ENCODE peak calls at places on chromosomes 13 and 19, in seven cellular contexts. One of them, this sample, is unnamed.
A peak's percentile ranks its signal among the peaks of the same experiment; 100 is the strongest.

GRCh38 chr13:42762251-42762650 is 19.1 kb upstream of the FAM216B start:
- DNase-seq in activated T-helper 2 cell treated with anti-CD3 and anti-CD28 coated beads, Interferon-gamma antibody, Interleukin-2, Interleukin-4, amounts not matched to agents 10 μg/mL and 5 μg/mL and 100 μg/mL, durations not matched to agents 14 hours and 24 hours and 36 hours: no peak
- DNase-seq in CD4-positive, alpha-beta T cell: no peak
- DNase-seq in heart right ventricle: no peak
- DNase-seq in RWPE1: peak; percentile 4
- DNase-seq in progenitor cell of endocrine pancreas: no peak
- DNase-seq in tibial nerve: no peak
- DNase-seq in this sample: no peak

GRCh38 chr13:101757446-101758039 is 305.1 kb downstream of the ITGBL1 start:
- DNase-seq in activated T-helper 2 cell treated with anti-CD3 and anti-CD28 coated beads, Interferon-gamma antibody, Interleukin-2, Interleukin-4, amounts not matched to agents 10 μg/mL and 5 μg/mL and 100 μg/mL, durations not matched to agents 14 hours and 24 hours and 36 hours: no peak
- DNase-seq in CD4-positive, alpha-beta T cell: no peak
- DNase-seq in heart right ventricle: no peak
- DNase-seq in RWPE1: peak; percentile 74
- DNase-seq in progenitor cell of endocrine pancreas: no peak
- DNase-seq in tibial nerve: no peak
- DNase-seq in this sample: peak; percentile 40

GRCh38 chr19:44180968-44181367 is 16.1 kb downstream of the ZNF226 start:
- DNase-seq in activated T-helper 2 cell treated with anti-CD3 and anti-CD28 coated beads, Interferon-gamma antibody, Interleukin-2, Interleukin-4, amounts not matched to agents 10 μg/mL and 5 μg/mL and 100 μg/mL, durations not matched to agents 14 hours and 24 hours and 36 hours: no peak
- DNase-seq in CD4-positive, alpha-beta T cell: no peak
- DNase-seq in heart right ventricle: no peak
- DNase-seq in RWPE1: no peak
- DNase-seq in progenitor cell of endocrine pancreas: no peak
- DNase-seq in tibial nerve: no peak
- DNase-seq in this sample: no peak

GRCh38 chr13:98446234-98446621 is 130.7 kb downstream of the STK24 start:
- DNase-seq in activated T-helper 2 cell treated with anti-CD3 and anti-CD28 coated beads, Interferon-gamma antibody, Interleukin-2, Interleukin-4, amounts not matched to agents 10 μg/mL and 5 μg/mL and 100 μg/mL, durations not matched to agents 14 hours and 24 hours and 36 hours: no peak
- DNase-seq in CD4-positive, alpha-beta T cell: no peak
- DNase-seq in heart right ventricle: no peak
- DNase-seq in RWPE1: no peak
- DNase-seq in progenitor cell of endocrine pancreas: no peak
- DNase-seq in tibial nerve: no peak
- DNase-seq in this sample: no peak

GRCh38 chr19:10430505-10431253 is 10.3 kb downstream of the PDE4A start:
- DNase-seq in activated T-helper 2 cell treated with anti-CD3 and anti-CD28 coated beads, Interferon-gamma antibody, Interleukin-2, Interleukin-4, amounts not matched to agents 10 μg/mL and 5 μg/mL and 100 μg/mL, durations not matched to agents 14 hours and 24 hours and 36 hours: no peak
- DNase-seq in CD4-positive, alpha-beta T cell: no peak
- DNase-seq in heart right ventricle: peak; percentile 79
- DNase-seq in RWPE1: no peak
- DNase-seq in progenitor cell of endocrine pancreas: no peak
- DNase-seq in tibial nerve: no peak
- DNase-seq in this sample: no peak

GRCh38 chr13:44816701-44817684 is 172.3 kb downstream of the NUFIP1 start:
- DNase-seq in activated T-helper 2 cell treated with anti-CD3 and anti-CD28 coated beads, Interferon-gamma antibody, Interleukin-2, Interleukin-4, amounts not matched to agents 10 μg/mL and 5 μg/mL and 100 μg/mL, durations not matched to agents 14 hours and 24 hours and 36 hours: no peak
- DNase-seq in CD4-positive, alpha-beta T cell: no peak
- DNase-seq in heart right ventricle: no peak
- DNase-seq in RWPE1: peak; percentile 40
- DNase-seq in progenitor cell of endocrine pancreas: no peak
- DNase-seq in tibial nerve: no peak
- DNase-seq in this sample: no peak

GRCh38 chr19:46730187-46730586 is 13.3 kb upstream of the PRKD2 start:
- DNase-seq in activated T-helper 2 cell treated with anti-CD3 and anti-CD28 coated beads, Interferon-gamma antibody, Interleukin-2, Interleukin-4, amounts not matched to agents 10 μg/mL and 5 μg/mL and 100 μg/mL, durations not matched to agents 14 hours and 24 hours and 36 hours: no peak
- DNase-seq in CD4-positive, alpha-beta T cell: no peak
- DNase-seq in heart right ventricle: no peak
- DNase-seq in RWPE1: no peak
- DNase-seq in progenitor cell of endocrine pancreas: no peak
- DNase-seq in tibial nerve: no peak
- DNase-seq in this sample: no peak

GRCh38 chr19:8515317-8515716 is 1.4 kb upstream of the ZNF414 start:
- DNase-seq in activated T-helper 2 cell treated with anti-CD3 and anti-CD28 coated beads, Interferon-gamma antibody, Interleukin-2, Interleukin-4, amounts not matched to agents 10 μg/mL and 5 μg/mL and 100 μg/mL, durations not matched to agents 14 hours and 24 hours and 36 hours: peak; percentile 77
- DNase-seq in CD4-positive, alpha-beta T cell: peak; percentile 69
- DNase-seq in heart right ventricle: no peak
- DNase-seq in RWPE1: no peak
- DNase-seq in progenitor cell of endocrine pancreas: no peak
- DNase-seq in tibial nerve: no peak
- DNase-seq in this sample: no peak

GRCh38 chr13:43204591-43204990 is 181.2 kb downstream of the DNAJC15 start:
- DNase-seq in activated T-helper 2 cell treated with anti-CD3 and anti-CD28 coated beads, Interferon-gamma antibody, Interleukin-2, Interleukin-4, amounts not matched to agents 10 μg/mL and 5 μg/mL and 100 μg/mL, durations not matched to agents 14 hours and 24 hours and 36 hours: no peak
- DNase-seq in CD4-positive, alpha-beta T cell: no peak
- DNase-seq in heart right ventricle: no peak
- DNase-seq in RWPE1: no peak
- DNase-seq in progenitor cell of endocrine pancreas: no peak
- DNase-seq in tibial nerve: no peak
- DNase-seq in this sample: no peak

GRCh38 chr19:31377736-31378135 is 28.5 kb upstream of the TSHZ3 start:
- DNase-seq in activated T-helper 2 cell treated with anti-CD3 and anti-CD28 coated beads, Interferon-gamma antibody, Interleukin-2, Interleukin-4, amounts not matched to agents 10 μg/mL and 5 μg/mL and 100 μg/mL, durations not matched to agents 14 hours and 24 hours and 36 hours: no peak
- DNase-seq in CD4-positive, alpha-beta T cell: no peak
- DNase-seq in heart right ventricle: no peak
- DNase-seq in RWPE1: no peak
- DNase-seq in progenitor cell of endocrine pancreas: no peak
- DNase-seq in tibial nerve: no peak
- DNase-seq in this sample: no peak

GRCh38 chr19:38900220-38900629 is 456 bp downstream of the NFKBIB start:
- DNase-seq in activated T-helper 2 cell treated with anti-CD3 and anti-CD28 coated beads, Interferon-gamma antibody, Interleukin-2, Interleukin-4, amounts not matched to agents 10 μg/mL and 5 μg/mL and 100 μg/mL, durations not matched to agents 14 hours and 24 hours and 36 hours: no peak
- DNase-seq in CD4-positive, alpha-beta T cell: no peak
- DNase-seq in heart right ventricle: no peak
- DNase-seq in RWPE1: peak; percentile 64
- DNase-seq in progenitor cell of endocrine pancreas: no peak
- DNase-seq in tibial nerve: no peak
- DNase-seq in this sample: peak; percentile 17

GRCh38 chr19:41427647-41428480 is 690 bp upstream of the B3GNT8 start:
- DNase-seq in activated T-helper 2 cell treated with anti-CD3 and anti-CD28 coated beads, Interferon-gamma antibody, Interleukin-2, Interleukin-4, amounts not matched to agents 10 μg/mL and 5 μg/mL and 100 μg/mL, durations not matched to agents 14 hours and 24 hours and 36 hours: peak; percentile 35
- DNase-seq in CD4-positive, alpha-beta T cell: peak; percentile 15
- DNase-seq in heart right ventricle: peak; percentile 44
- DNase-seq in RWPE1: peak; percentile 27
- DNase-seq in progenitor cell of endocrine pancreas: no peak
- DNase-seq in tibial nerve: peak; percentile 20
- DNase-seq in this sample: no peak

GRCh38 chr13:50410921-50411712 is 395.9 kb downstream of the KCNRG start:
- DNase-seq in activated T-helper 2 cell treated with anti-CD3 and anti-CD28 coated beads, Interferon-gamma antibody, Interleukin-2, Interleukin-4, amounts not matched to agents 10 μg/mL and 5 μg/mL and 100 μg/mL, durations not matched to agents 14 hours and 24 hours and 36 hours: no peak
- DNase-seq in CD4-positive, alpha-beta T cell: no peak
- DNase-seq in heart right ventricle: no peak
- DNase-seq in RWPE1: peak; percentile 88
- DNase-seq in progenitor cell of endocrine pancreas: no peak
- DNase-seq in tibial nerve: no peak
- DNase-seq in this sample: peak; percentile 90

GRCh38 chr19:56080669-56081401 is 40.3 kb downstream of the ZNF787 start:
- DNase-seq in activated T-helper 2 cell treated with anti-CD3 and anti-CD28 coated beads, Interferon-gamma antibody, Interleukin-2, Interleukin-4, amounts not matched to agents 10 μg/mL and 5 μg/mL and 100 μg/mL, durations not matched to agents 14 hours and 24 hours and 36 hours: peak; percentile 53
- DNase-seq in CD4-positive, alpha-beta T cell: peak; percentile 59
- DNase-seq in heart right ventricle: peak; percentile 86
- DNase-seq in RWPE1: peak; percentile 44
- DNase-seq in progenitor cell of endocrine pancreas: peak; percentile 67
- DNase-seq in tibial nerve: peak; percentile 75
- DNase-seq in this sample: peak; percentile 63

GRCh38 chr19:44647144-44647543 is 3.4 kb downstream of the PVR start:
- DNase-seq in activated T-helper 2 cell treated with anti-CD3 and anti-CD28 coated beads, Interferon-gamma antibody, Interleukin-2, Interleukin-4, amounts not matched to agents 10 μg/mL and 5 μg/mL and 100 μg/mL, durations not matched to agents 14 hours and 24 hours and 36 hours: no peak
- DNase-seq in CD4-positive, alpha-beta T cell: no peak
- DNase-seq in heart right ventricle: peak; percentile 22
- DNase-seq in RWPE1: no peak
- DNase-seq in progenitor cell of endocrine pancreas: no peak
- DNase-seq in tibial nerve: no peak
- DNase-seq in this sample: no peak

GRCh38 chr13:66635526-66635925 is 594.6 kb downstream of the PCDH9 start:
- DNase-seq in activated T-helper 2 cell treated with anti-CD3 and anti-CD28 coated beads, Interferon-gamma antibody, Interleukin-2, Interleukin-4, amounts not matched to agents 10 μg/mL and 5 μg/mL and 100 μg/mL, durations not matched to agents 14 hours and 24 hours and 36 hours: no peak
- DNase-seq in CD4-positive, alpha-beta T cell: no peak
- DNase-seq in heart right ventricle: no peak
- DNase-seq in RWPE1: peak; percentile 63
- DNase-seq in progenitor cell of endocrine pancreas: no peak
- DNase-seq in tibial nerve: no peak
- DNase-seq in this sample: peak; percentile 43

GRCh38 chr19:33731886-33732285 is 64.8 kb upstream of the KCTD15 start:
- DNase-seq in activated T-helper 2 cell treated with anti-CD3 and anti-CD28 coated beads, Interferon-gamma antibody, Interleukin-2, Interleukin-4, amounts not matched to agents 10 μg/mL and 5 μg/mL and 100 μg/mL, durations not matched to agents 14 hours and 24 hours and 36 hours: no peak
- DNase-seq in CD4-positive, alpha-beta T cell: no peak
- DNase-seq in heart right ventricle: no peak
- DNase-seq in RWPE1: no peak
- DNase-seq in progenitor cell of endocrine pancreas: no peak
- DNase-seq in tibial nerve: no peak
- DNase-seq in this sample: no peak

GRCh38 chr19:52533901-52534300 is 6.4 kb downstream of the ZNF808 start:
- DNase-seq in activated T-helper 2 cell treated with anti-CD3 and anti-CD28 coated beads, Interferon-gamma antibody, Interleukin-2, Interleukin-4, amounts not matched to agents 10 μg/mL and 5 μg/mL and 100 μg/mL, durations not matched to agents 14 hours and 24 hours and 36 hours: no peak
- DNase-seq in CD4-positive, alpha-beta T cell: no peak
- DNase-seq in heart right ventricle: peak; percentile 17
- DNase-seq in RWPE1: no peak
- DNase-seq in progenitor cell of endocrine pancreas: no peak
- DNase-seq in tibial nerve: no peak
- DNase-seq in this sample: no peak

GRCh38 chr13:106349080-106349841 is 186.2 kb downstream of the EFNB2 start:
- DNase-seq in activated T-helper 2 cell treated with anti-CD3 and anti-CD28 coated beads, Interferon-gamma antibody, Interleukin-2, Interleukin-4, amounts not matched to agents 10 μg/mL and 5 μg/mL and 100 μg/mL, durations not matched to agents 14 hours and 24 hours and 36 hours: no peak
- DNase-seq in CD4-positive, alpha-beta T cell: no peak
- DNase-seq in heart right ventricle: peak; percentile 18
- DNase-seq in RWPE1: peak; percentile 42
- DNase-seq in progenitor cell of endocrine pancreas: peak; percentile 14
- DNase-seq in tibial nerve: no peak
- DNase-seq in this sample: no peak

GRCh38 chr13:25677956-25678355 is 306.2 kb downstream of the ATP8A2 start:
- DNase-seq in activated T-helper 2 cell treated with anti-CD3 and anti-CD28 coated beads, Interferon-gamma antibody, Interleukin-2, Interleukin-4, amounts not matched to agents 10 μg/mL and 5 μg/mL and 100 μg/mL, durations not matched to agents 14 hours and 24 hours and 36 hours: no peak
- DNase-seq in CD4-positive, alpha-beta T cell: no peak
- DNase-seq in heart right ventricle: no peak
- DNase-seq in RWPE1: no peak
- DNase-seq in progenitor cell of endocrine pancreas: no peak
- DNase-seq in tibial nerve: no peak
- DNase-seq in this sample: no peak

GRCh38 chr19:5186293-5187050 is 154.1 kb downstream of the PTPRS start:
- DNase-seq in activated T-helper 2 cell treated with anti-CD3 and anti-CD28 coated beads, Interferon-gamma antibody, Interleukin-2, Interleukin-4, amounts not matched to agents 10 μg/mL and 5 μg/mL and 100 μg/mL, durations not matched to agents 14 hours and 24 hours and 36 hours: no peak
- DNase-seq in CD4-positive, alpha-beta T cell: no peak
- DNase-seq in heart right ventricle: no peak
- DNase-seq in RWPE1: no peak
- DNase-seq in progenitor cell of endocrine pancreas: no peak
- DNase-seq in tibial nerve: no peak
- DNase-seq in this sample: no peak

GRCh38 chr19:11203194-11204075 is 6.1 kb upstream of the KANK2 start:
- DNase-seq in activated T-helper 2 cell treated with anti-CD3 and anti-CD28 coated beads, Interferon-gamma antibody, Interleukin-2, Interleukin-4, amounts not matched to agents 10 μg/mL and 5 μg/mL and 100 μg/mL, durations not matched to agents 14 hours and 24 hours and 36 hours: no peak
- DNase-seq in CD4-positive, alpha-beta T cell: peak; percentile 26
- DNase-seq in heart right ventricle: peak; percentile 81
- DNase-seq in RWPE1: peak; percentile 58
- DNase-seq in progenitor cell of endocrine pancreas: peak; percentile 53
- DNase-seq in tibial nerve: peak; percentile 76
- DNase-seq in this sample: peak; percentile 51

GRCh38 chr13:111901301-111901905 is 165.5 kb upstream of the SOX1 start:
- DNase-seq in activated T-helper 2 cell treated with anti-CD3 and anti-CD28 coated beads, Interferon-gamma antibody, Interleukin-2, Interleukin-4, amounts not matched to agents 10 μg/mL and 5 μg/mL and 100 μg/mL, durations not matched to agents 14 hours and 24 hours and 36 hours: no peak
- DNase-seq in CD4-positive, alpha-beta T cell: no peak
- DNase-seq in heart right ventricle: no peak
- DNase-seq in RWPE1: no peak
- DNase-seq in progenitor cell of endocrine pancreas: no peak
- DNase-seq in tibial nerve: no peak
- DNase-seq in this sample: no peak

GRCh38 chr19:16829822-16830289 is 658 bp downstream of the SIN3B start:
- DNase-seq in activated T-helper 2 cell treated with anti-CD3 and anti-CD28 coated beads, Interferon-gamma antibody, Interleukin-2, Interleukin-4, amounts not matched to agents 10 μg/mL and 5 μg/mL and 100 μg/mL, durations not matched to agents 14 hours and 24 hours and 36 hours: no peak
- DNase-seq in CD4-positive, alpha-beta T cell: no peak
- DNase-seq in heart right ventricle: no peak
- DNase-seq in RWPE1: peak; percentile 28
- DNase-seq in progenitor cell of endocrine pancreas: no peak
- DNase-seq in tibial nerve: no peak
- DNase-seq in this sample: no peak

GRCh38 chr13:113393572-113394503 is 29.9 kb upstream of the GRTP1 start:
- DNase-seq in activated T-helper 2 cell treated with anti-CD3 and anti-CD28 coated beads, Interferon-gamma antibody, Interleukin-2, Interleukin-4, amounts not matched to agents 10 μg/mL and 5 μg/mL and 100 μg/mL, durations not matched to agents 14 hours and 24 hours and 36 hours: peak; percentile 77
- DNase-seq in CD4-positive, alpha-beta T cell: peak; percentile 83
- DNase-seq in heart right ventricle: peak; percentile 84
- DNase-seq in RWPE1: peak; percentile 78
- DNase-seq in progenitor cell of endocrine pancreas: peak; percentile 82
- DNase-seq in tibial nerve: peak; percentile 63
- DNase-seq in this sample: peak; percentile 51

GRCh38 chr13:105139380-105140285 is 1395.8 kb downstream of the EFNB2 start:
- DNase-seq in activated T-helper 2 cell treated with anti-CD3 and anti-CD28 coated beads, Interferon-gamma antibody, Interleukin-2, Interleukin-4, amounts not matched to agents 10 μg/mL and 5 μg/mL and 100 μg/mL, durations not matched to agents 14 hours and 24 hours and 36 hours: peak; percentile 64
- DNase-seq in CD4-positive, alpha-beta T cell: peak; percentile 57
- DNase-seq in heart right ventricle: peak; percentile 21
- DNase-seq in RWPE1: no peak
- DNase-seq in progenitor cell of endocrine pancreas: no peak
- DNase-seq in tibial nerve: peak; percentile 8
- DNase-seq in this sample: peak; percentile 50

GRCh38 chr19:38095411-38096308 is 128.4 kb downstream of the DPF1 start:
- DNase-seq in activated T-helper 2 cell treated with anti-CD3 and anti-CD28 coated beads, Interferon-gamma antibody, Interleukin-2, Interleukin-4, amounts not matched to agents 10 μg/mL and 5 μg/mL and 100 μg/mL, durations not matched to agents 14 hours and 24 hours and 36 hours: peak; percentile 39
- DNase-seq in CD4-positive, alpha-beta T cell: peak; percentile 55
- DNase-seq in heart right ventricle: peak; percentile 59
- DNase-seq in RWPE1: peak; percentile 54
- DNase-seq in progenitor cell of endocrine pancreas: peak; percentile 39
- DNase-seq in tibial nerve: peak; percentile 73
- DNase-seq in this sample: peak; percentile 47

GRCh38 chr13:87557788-87558187 is 113.4 kb upstream of the SLITRK5 start:
- DNase-seq in activated T-helper 2 cell treated with anti-CD3 and anti-CD28 coated beads, Interferon-gamma antibody, Interleukin-2, Interleukin-4, amounts not matched to agents 10 μg/mL and 5 μg/mL and 100 μg/mL, durations not matched to agents 14 hours and 24 hours and 36 hours: no peak
- DNase-seq in CD4-positive, alpha-beta T cell: no peak
- DNase-seq in heart right ventricle: no peak
- DNase-seq in RWPE1: no peak
- DNase-seq in progenitor cell of endocrine pancreas: no peak
- DNase-seq in tibial nerve: no peak
- DNase-seq in this sample: no peak

GRCh38 chr13:80340643-80341097 is 256 bp downstream of the SPRY2 start:
- DNase-seq in activated T-helper 2 cell treated with anti-CD3 and anti-CD28 coated beads, Interferon-gamma antibody, Interleukin-2, Interleukin-4, amounts not matched to agents 10 μg/mL and 5 μg/mL and 100 μg/mL, durations not matched to agents 14 hours and 24 hours and 36 hours: no peak
- DNase-seq in CD4-positive, alpha-beta T cell: no peak
- DNase-seq in heart right ventricle: no peak
- DNase-seq in RWPE1: peak; percentile 11
- DNase-seq in progenitor cell of endocrine pancreas: no peak
- DNase-seq in tibial nerve: peak; percentile 39
- DNase-seq in this sample: no peak

GRCh38 chr13:31409678-31410356 is 210.0 kb downstream of the B3GLCT start:
- DNase-seq in activated T-helper 2 cell treated with anti-CD3 and anti-CD28 coated beads, Interferon-gamma antibody, Interleukin-2, Interleukin-4, amounts not matched to agents 10 μg/mL and 5 μg/mL and 100 μg/mL, durations not matched to agents 14 hours and 24 hours and 36 hours: no peak
- DNase-seq in CD4-positive, alpha-beta T cell: no peak
- DNase-seq in heart right ventricle: no peak
- DNase-seq in RWPE1: no peak
- DNase-seq in progenitor cell of endocrine pancreas: no peak
- DNase-seq in tibial nerve: no peak
- DNase-seq in this sample: no peak

GRCh38 chr13:113981611-113982295 is 7.9 kb upstream of the C13orf46 start:
- DNase-seq in activated T-helper 2 cell treated with anti-CD3 and anti-CD28 coated beads, Interferon-gamma antibody, Interleukin-2, Interleukin-4, amounts not matched to agents 10 μg/mL and 5 μg/mL and 100 μg/mL, durations not matched to agents 14 hours and 24 hours and 36 hours: no peak
- DNase-seq in CD4-positive, alpha-beta T cell: no peak
- DNase-seq in heart right ventricle: no peak
- DNase-seq in RWPE1: no peak
- DNase-seq in progenitor cell of endocrine pancreas: no peak
- DNase-seq in tibial nerve: no peak
- DNase-seq in this sample: no peak

GRCh38 chr19:27777726-27778125 is 1435.2 kb downstream of the UQCRFS1 start:
- DNase-seq in activated T-helper 2 cell treated with anti-CD3 and anti-CD28 coated beads, Interferon-gamma antibody, Interleukin-2, Interleukin-4, amounts not matched to agents 10 μg/mL and 5 μg/mL and 100 μg/mL, durations not matched to agents 14 hours and 24 hours and 36 hours: no peak
- DNase-seq in CD4-positive, alpha-beta T cell: no peak
- DNase-seq in heart right ventricle: no peak
- DNase-seq in RWPE1: no peak
- DNase-seq in progenitor cell of endocrine pancreas: no peak
- DNase-seq in tibial nerve: no peak
- DNase-seq in this sample: no peak

GRCh38 chr19:41351339-41352245 is 2.1 kb downstream of the TGFB1 start:
- DNase-seq in activated T-helper 2 cell treated with anti-CD3 and anti-CD28 coated beads, Interferon-gamma antibody, Interleukin-2, Interleukin-4, amounts not matched to agents 10 μg/mL and 5 μg/mL and 100 μg/mL, durations not matched to agents 14 hours and 24 hours and 36 hours: peak; percentile 75
- DNase-seq in CD4-positive, alpha-beta T cell: peak; percentile 74
- DNase-seq in heart right ventricle: peak; percentile 72
- DNase-seq in RWPE1: peak; percentile 86
- DNase-seq in progenitor cell of endocrine pancreas: no peak
- DNase-seq in tibial nerve: peak; percentile 53
- DNase-seq in this sample: no peak

GRCh38 chr13:40539954-40540706 is 126.3 kb downstream of the FOXO1 start:
- DNase-seq in activated T-helper 2 cell treated with anti-CD3 and anti-CD28 coated beads, Interferon-gamma antibody, Interleukin-2, Interleukin-4, amounts not matched to agents 10 μg/mL and 5 μg/mL and 100 μg/mL, durations not matched to agents 14 hours and 24 hours and 36 hours: no peak
- DNase-seq in CD4-positive, alpha-beta T cell: no peak
- DNase-seq in heart right ventricle: no peak
- DNase-seq in RWPE1: peak; percentile 74
- DNase-seq in progenitor cell of endocrine pancreas: no peak
- DNase-seq in tibial nerve: no peak
- DNase-seq in this sample: peak; percentile 67

GRCh38 chr13:26061947-26062346 is 10.1 kb upstream of the SHISA2 start:
- DNase-seq in activated T-helper 2 cell treated with anti-CD3 and anti-CD28 coated beads, Interferon-gamma antibody, Interleukin-2, Interleukin-4, amounts not matched to agents 10 μg/mL and 5 μg/mL and 100 μg/mL, durations not matched to agents 14 hours and 24 hours and 36 hours: no peak
- DNase-seq in CD4-positive, alpha-beta T cell: no peak
- DNase-seq in heart right ventricle: no peak
- DNase-seq in RWPE1: no peak
- DNase-seq in progenitor cell of endocrine pancreas: no peak
- DNase-seq in tibial nerve: no peak
- DNase-seq in this sample: peak; percentile 88

GRCh38 chr13:64697226-64697625 is 2532.9 kb downstream of the PCDH9 start:
- DNase-seq in activated T-helper 2 cell treated with anti-CD3 and anti-CD28 coated beads, Interferon-gamma antibody, Interleukin-2, Interleukin-4, amounts not matched to agents 10 μg/mL and 5 μg/mL and 100 μg/mL, durations not matched to agents 14 hours and 24 hours and 36 hours: no peak
- DNase-seq in CD4-positive, alpha-beta T cell: no peak
- DNase-seq in heart right ventricle: no peak
- DNase-seq in RWPE1: no peak
- DNase-seq in progenitor cell of endocrine pancreas: no peak
- DNase-seq in tibial nerve: no peak
- DNase-seq in this sample: no peak